ENCODE peak calls at places on chromosomes 6 and 20, in six cellular contexts. One of them, this sample, is unnamed. For H3K27me3, the result is how much of the 10 kb centered on the place peaks cover.

GRCh38 chr20:58818585-58819285 is 32.0 kb downstream of the GNAS-AS1 start:
- DNase-seq in lower lobe of right lung: no peak
- DNase-seq in sigmoid colon: no peak
- DNase-seq in IMR-90: peak
- DNase-seq in spleen: no peak
- DNase-seq in fibroblast of lung: no peak
- DNase-seq in this sample: peak

GRCh38 chr6:20159098-20159497 is 53.2 kb downstream of the MBOAT1 start:
- DNase-seq in IMR-90: no peak
- DNase-seq in lower lobe of right lung: no peak
- DNase-seq in spleen: no peak
- DNase-seq in sigmoid colon: no peak
- DNase-seq in fibroblast of lung: no peak
- DNase-seq in this sample: no peak

GRCh38 chr20:577167-577791 is 32.8 kb downstream of the TCF15 start:
- DNase-seq in IMR-90: peak
- DNase-seq in spleen: no peak
- DNase-seq in fibroblast of lung: no peak
- DNase-seq in sigmoid colon: no peak
- DNase-seq in lower lobe of right lung: no peak
- DNase-seq in this sample: no peak

GRCh38 chr20:56843386-56843785 is 214.3 kb downstream of the TFAP2C start:
- DNase-seq in fibroblast of lung: no peak
- DNase-seq in sigmoid colon: peak
- DNase-seq in spleen: no peak
- DNase-seq in IMR-90: no peak
- DNase-seq in lower lobe of right lung: peak
- DNase-seq in this sample: no peak

GRCh38 chr6:121399971-121400370 is 35.5 kb upstream of the GJA1 start:
- DNase-seq in fibroblast of lung: no peak
- DNase-seq in spleen: no peak
- DNase-seq in lower lobe of right lung: no peak
- DNase-seq in IMR-90: no peak
- DNase-seq in sigmoid colon: no peak
- DNase-seq in this sample: no peak

GRCh38 chr6:23176883-23177282 is 607.5 kb downstream of the HDGFL1 start:
- DNase-seq in fibroblast of lung: peak
- DNase-seq in spleen: no peak
- DNase-seq in sigmoid colon: no peak
- DNase-seq in lower lobe of right lung: no peak
- DNase-seq in IMR-90: no peak
- DNase-seq in this sample: no peak

GRCh38 chr6:354631-355280 is 36.8 kb upstream of the IRF4 start:
- DNase-seq in sigmoid colon: peak
- DNase-seq in lower lobe of right lung: peak
- DNase-seq in IMR-90: no peak
- DNase-seq in fibroblast of lung: no peak
- DNase-seq in spleen: peak
- DNase-seq in this sample: no peak

GRCh38 chr6:161444966-161445799 is 171.3 kb upstream of the AGPAT4 start:
- DNase-seq in fibroblast of lung: peak
- DNase-seq in IMR-90: peak
- DNase-seq in lower lobe of right lung: no peak
- DNase-seq in sigmoid colon: no peak
- DNase-seq in spleen: no peak
- DNase-seq in this sample: no peak

GRCh38 chr6:132483779-132484679 is 28.9 kb downstream of the STX7 start:
- DNase-seq in IMR-90: peak
- DNase-seq in lower lobe of right lung: no peak
- DNase-seq in spleen: no peak
- DNase-seq in sigmoid colon: no peak
- DNase-seq in fibroblast of lung: peak
- DNase-seq in this sample: no peak

GRCh38 chr20:31640259-31640658 is 2.5 kb downstream of the COX4I2 start:
- DNase-seq in sigmoid colon: no peak
- DNase-seq in lower lobe of right lung: no peak
- DNase-seq in IMR-90: no peak
- DNase-seq in fibroblast of lung: no peak
- DNase-seq in spleen: no peak
- DNase-seq in this sample: no peak

GRCh38 chr6:117478853-117479231 is 3.6 kb upstream of the DCBLD1 start:
- DNase-seq in IMR-90: no peak
- DNase-seq in sigmoid colon: no peak
- DNase-seq in fibroblast of lung: no peak
- DNase-seq in lower lobe of right lung: no peak
- DNase-seq in spleen: no peak
- DNase-seq in this sample: no peak

GRCh38 chr6:132300323-132300949 is 100.8 kb downstream of the MOXD1 start:
- DNase-seq in IMR-90: peak
- DNase-seq in lower lobe of right lung: no peak
- DNase-seq in sigmoid colon: no peak
- DNase-seq in spleen: no peak
- DNase-seq in fibroblast of lung: peak
- DNase-seq in this sample: no peak

GRCh38 chr20:48826883-48827771 is 672 bp downstream of the PREX1 start:
- DNase-seq in IMR-90: no peak
- DNase-seq in lower lobe of right lung: peak
- DNase-seq in sigmoid colon: no peak
- DNase-seq in fibroblast of lung: peak
- DNase-seq in spleen: peak
- DNase-seq in this sample: no peak

GRCh38 chr6:127637830-127638229 is 60.9 kb downstream of the C6orf58 start:
- DNase-seq in spleen: no peak
- DNase-seq in fibroblast of lung: peak
- DNase-seq in sigmoid colon: no peak
- DNase-seq in IMR-90: no peak
- DNase-seq in lower lobe of right lung: no peak
- DNase-seq in this sample: no peak

GRCh38 chr20:6632187-6632586 is 135.3 kb upstream of the BMP2 start:
- DNase-seq in sigmoid colon: no peak
- DNase-seq in lower lobe of right lung: no peak
- DNase-seq in spleen: no peak
- DNase-seq in IMR-90: no peak
- DNase-seq in fibroblast of lung: peak
- DNase-seq in this sample: no peak

GRCh38 chr6:130359736-130360135 is 6.1 kb upstream of the TMEM200A start:
- DNase-seq in fibroblast of lung: no peak
- DNase-seq in IMR-90: no peak
- DNase-seq in spleen: no peak
- DNase-seq in sigmoid colon: no peak
- DNase-seq in lower lobe of right lung: no peak
- DNase-seq in this sample: no peak

GRCh38 chr20:5203380-5203779 is 76.6 kb downstream of the CDS2 start:
- DNase-seq in fibroblast of lung: no peak
- DNase-seq in IMR-90: no peak
- DNase-seq in lower lobe of right lung: no peak
- DNase-seq in spleen: no peak
- DNase-seq in sigmoid colon: no peak
- DNase-seq in this sample: no peak

GRCh38 chr20:32672982-32673727 is 586 bp downstream of the C20orf203 start:
- DNase-seq in fibroblast of lung: no peak
- DNase-seq in spleen: peak
- DNase-seq in sigmoid colon: no peak
- DNase-seq in IMR-90: no peak
- DNase-seq in lower lobe of right lung: peak
- DNase-seq in this sample: no peak

GRCh38 chr20:47857142-47857993 is 72.1 kb upstream of the SULF2 start:
- DNase-seq in sigmoid colon: peak
- DNase-seq in lower lobe of right lung: no peak
- DNase-seq in spleen: no peak
- DNase-seq in IMR-90: no peak
- DNase-seq in fibroblast of lung: no peak
- DNase-seq in this sample: no peak

GRCh38 chr6:31190488-31190887 is 20.0 kb upstream of the POU5F1 start:
- DNase-seq in sigmoid colon: no peak
- DNase-seq in spleen: no peak
- DNase-seq in fibroblast of lung: no peak
- DNase-seq in IMR-90: no peak
- DNase-seq in lower lobe of right lung: no peak
- DNase-seq in this sample: no peak

GRCh38 chr6:134477991-134478635 is 160.2 kb upstream of the SGK1 start:
- DNase-seq in fibroblast of lung: peak
- DNase-seq in spleen: no peak
- DNase-seq in lower lobe of right lung: no peak
- DNase-seq in IMR-90: peak
- DNase-seq in sigmoid colon: no peak
- DNase-seq in this sample: no peak

GRCh38 chr6:128131566-128131965 is 230.7 kb upstream of the THEMIS start:
- DNase-seq in lower lobe of right lung: no peak
- DNase-seq in sigmoid colon: no peak
- DNase-seq in spleen: no peak
- DNase-seq in IMR-90: peak
- DNase-seq in fibroblast of lung: peak
- DNase-seq in this sample: peak

GRCh38 chr6:158558415-158559306 is 1.2 kb upstream of the TMEM181 start:
- DNase-seq in lower lobe of right lung: no peak
- DNase-seq in IMR-90: no peak
- DNase-seq in sigmoid colon: no peak
- DNase-seq in fibroblast of lung: no peak
- DNase-seq in spleen: peak
- DNase-seq in this sample: no peak

GRCh38 chr6:151413372-151414145 is 22.2 kb upstream of the ZBTB2 start:
- DNase-seq in sigmoid colon: no peak
- DNase-seq in lower lobe of right lung: no peak
- DNase-seq in fibroblast of lung: no peak
- DNase-seq in IMR-90: no peak
- DNase-seq in spleen: no peak
- DNase-seq in this sample: no peak

GRCh38 chr6:151409679-151410078 is 18.3 kb upstream of the ZBTB2 start:
- DNase-seq in sigmoid colon: no peak
- DNase-seq in IMR-90: no peak
- DNase-seq in lower lobe of right lung: no peak
- DNase-seq in spleen: no peak
- DNase-seq in fibroblast of lung: no peak
- DNase-seq in this sample: no peak

GRCh38 chr6:151408858-151409257 is 17.5 kb upstream of the ZBTB2 start:
- DNase-seq in lower lobe of right lung: no peak
- DNase-seq in sigmoid colon: no peak
- DNase-seq in fibroblast of lung: no peak
- DNase-seq in IMR-90: no peak
- DNase-seq in spleen: no peak
- DNase-seq in this sample: no peak

GRCh38 chr6:151412905-151413304 is 21.5 kb upstream of the ZBTB2 start:
- DNase-seq in spleen: no peak
- DNase-seq in lower lobe of right lung: no peak
- DNase-seq in fibroblast of lung: no peak
- DNase-seq in sigmoid colon: no peak
- DNase-seq in IMR-90: no peak
- DNase-seq in this sample: no peak

DNA sequence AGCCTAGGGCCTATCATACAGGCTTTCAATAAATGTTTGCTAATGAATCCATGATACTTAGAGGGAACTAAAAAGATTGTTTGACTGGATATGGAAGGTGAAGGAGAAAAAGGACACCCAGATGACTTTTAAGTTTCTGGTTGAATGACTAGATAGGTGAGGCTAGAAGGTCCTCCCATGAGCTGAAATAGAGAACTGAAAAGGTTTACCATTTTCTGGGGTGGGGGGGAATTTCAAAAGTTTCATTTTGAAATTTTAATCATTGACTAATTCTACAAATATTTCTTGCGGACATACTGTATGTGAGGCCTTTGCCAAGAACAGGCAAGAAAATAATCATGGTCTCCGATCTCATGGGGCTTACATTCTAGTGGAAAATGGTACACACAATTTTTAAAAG is 17.9 kb upstream of the ZBTB2 start:
- DNase-seq in lower lobe of right lung: no peak
- DNase-seq in fibroblast of lung: no peak
- DNase-seq in IMR-90: no peak
- DNase-seq in spleen: no peak
- DNase-seq in sigmoid colon: no peak
- DNase-seq in this sample: no peak
- H3K4me3 ChIP-seq in lower lobe of right lung: no peak
- H3K4me3 ChIP-seq in fibroblast of lung: no peak
- H3K4me3 ChIP-seq in IMR-90: no peak
- H3K4me3 ChIP-seq in spleen: no peak
- H3K4me3 ChIP-seq in sigmoid colon: no peak
- H3K4me3 ChIP-seq in this sample: no peak

DNA sequence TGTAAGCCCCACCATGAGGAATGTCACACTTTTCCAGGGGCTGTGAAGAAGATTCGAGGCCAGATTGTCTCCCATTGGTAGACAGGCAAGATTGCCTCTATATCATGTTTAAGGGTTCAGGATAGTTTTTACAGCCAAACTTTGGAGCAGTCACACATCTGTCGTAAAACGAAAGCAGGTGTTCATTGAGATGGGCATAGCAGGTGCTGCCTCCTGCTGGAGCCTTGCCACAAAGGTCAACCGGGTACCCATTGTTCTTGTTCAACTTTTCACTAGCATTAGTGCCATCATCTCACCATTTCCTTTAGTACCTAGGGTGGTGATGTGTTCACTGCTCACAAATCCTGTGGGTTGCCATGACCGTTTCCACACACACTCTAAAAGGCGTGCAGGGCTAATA is 198.3 kb downstream of the HTR1B start:
- DNase-seq in IMR-90: no peak
- DNase-seq in sigmoid colon: no peak
- DNase-seq in lower lobe of right lung: no peak
- DNase-seq in fibroblast of lung: no peak
- DNase-seq in spleen: no peak
- DNase-seq in this sample: no peak
- TF ChIP-seq CTCF in IMR-90: no peak
- TF ChIP-seq CTCF in sigmoid colon: no peak
- TF ChIP-seq CTCF in lower lobe of right lung: no peak
- TF ChIP-seq CTCF in fibroblast of lung: no peak
- TF ChIP-seq CTCF in spleen: no peak
- TF ChIP-seq CTCF in this sample: no peak

GRCh38 chr6:28771401-28772267 is 152.2 kb downstream of the TRIM27 start:
- DNase-seq in fibroblast of lung: no peak
- DNase-seq in lower lobe of right lung: no peak
- DNase-seq in sigmoid colon: no peak
- DNase-seq in spleen: no peak
- DNase-seq in IMR-90: no peak
- DNase-seq in this sample: no peak
- H3K27me3 ChIP-seq in fibroblast of lung: under half
- H3K27me3 ChIP-seq in lower lobe of right lung: half or more
- H3K27me3 ChIP-seq in sigmoid colon: half or more
- H3K27me3 ChIP-seq in spleen: half or more
- H3K27me3 ChIP-seq in IMR-90: half or more
- H3K27me3 ChIP-seq in this sample: half or more

DNA sequence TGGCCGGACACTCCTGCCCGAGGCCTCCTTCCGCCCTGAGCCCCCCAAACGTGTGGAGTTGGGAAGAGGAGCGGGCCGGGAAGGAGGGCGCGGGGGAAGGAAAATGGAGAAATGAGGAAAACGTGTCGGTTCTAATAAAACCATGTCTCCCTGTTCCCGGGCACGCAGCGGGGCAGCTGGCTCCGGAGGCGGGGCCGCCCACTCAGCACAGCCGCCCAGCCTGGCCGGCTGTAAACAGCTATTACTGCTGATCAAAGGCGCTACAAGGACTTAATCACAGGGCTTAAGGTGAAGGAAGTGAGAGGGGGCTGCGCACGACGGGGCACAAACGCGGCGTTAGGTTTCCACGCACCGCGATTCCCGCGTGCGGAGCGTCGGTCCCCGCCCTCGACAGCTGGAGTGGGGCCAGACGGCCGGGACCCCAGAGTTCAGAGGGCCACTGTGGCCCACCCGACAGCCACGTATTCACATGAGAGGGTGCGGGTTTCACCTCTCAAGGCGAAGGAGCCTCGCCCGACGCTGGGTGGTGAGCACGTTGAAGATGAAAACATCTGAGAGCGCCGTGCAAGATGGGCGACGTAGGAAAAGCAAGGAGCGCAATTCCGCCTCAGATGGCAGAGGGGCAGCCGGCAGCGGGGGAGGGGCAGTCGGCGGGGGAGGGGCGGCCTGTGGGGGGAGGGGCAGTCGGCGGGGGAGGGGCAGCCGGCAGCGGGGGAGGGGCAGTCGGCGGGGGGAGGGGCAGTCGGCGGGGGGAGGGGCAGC is 114.1 kb downstream of the DLL1 start:
- DNase-seq in spleen: peak
- DNase-seq in fibroblast of lung: no peak
- DNase-seq in sigmoid colon: no peak
- DNase-seq in IMR-90: no peak
- DNase-seq in lower lobe of right lung: no peak
- DNase-seq in this sample: no peak
- H3K4me3 ChIP-seq in spleen: no peak
- H3K4me3 ChIP-seq in fibroblast of lung: no peak
- H3K4me3 ChIP-seq in sigmoid colon: no peak
- H3K4me3 ChIP-seq in IMR-90: no peak
- H3K4me3 ChIP-seq in lower lobe of right lung: no peak
- H3K4me3 ChIP-seq in this sample: no peak

This sample was measured in BJ.